ENCODE peak calls at places on chromosome 21, in six cellular contexts. X, K, Q, S, C and I are unnamed samples.

GRCh38 chr21:21464691-21465090 is 466.5 kb downstream of the NCAM2 start:
- DNase-seq in X (no peak), K (no peak), Q (no peak), S (no peak), C (no peak), I (no peak)

GRCh38 chr21:15061747-15062146 is 3.1 kb downstream of the NRIP1 start:
- DNase-seq in X (no peak), K (no peak), Q (no peak), S (no peak), C (no peak), I (no peak)

GRCh38 chr21:31470896-31471694 is 127.0 kb upstream of the TIAM1 start:
- DNase-seq in X (no peak), K (no peak), Q (no peak), S (no peak), C (no peak), I (no peak)

GRCh38 chr21:37342046-37342632 is 24.4 kb upstream of the DYRK1A start:
- DNase-seq in X (no peak), K (no peak), Q (no peak), S (no peak), C (no peak), I (no peak)

GRCh38 chr21:15065381-15066230 is 806 bp upstream of the NRIP1 start:
- DNase-seq in X (peak; percentile 70), K (peak; percentile 65), Q (peak; percentile 64), S (peak; percentile 80), C (no peak), I (peak; percentile 68)

GRCh38 chr21:17818158-17819113 is 720 bp downstream of the C21orf91 start:
- DNase-seq in X (peak; percentile 29), K (no peak), Q (peak; percentile 52), S (peak; percentile 67), C (no peak), I (peak; percentile 34)

GRCh38 chr21:21196848-21197247 is 198.6 kb downstream of the NCAM2 start:
- DNase-seq in X (no peak), K (no peak), Q (no peak), S (no peak), C (no peak), I (no peak)

GRCh38 chr21:30434033-30434631 is 4.1 kb downstream of the KRTAP13-4 start:
- DNase-seq in X (peak; percentile 32), K (no peak), Q (no peak), S (no peak), C (no peak), I (peak; percentile 26)

GRCh38 chr21:40117236-40117635 is 250.0 kb downstream of the PCP4 start:
- DNase-seq in X (no peak), K (no peak), Q (no peak), S (no peak), C (no peak), I (no peak)

GRCh38 chr21:38806942-38807284 is 1.2 kb downstream of the ETS2 start:
- DNase-seq in X (no peak), K (no peak), Q (no peak), S (no peak), C (no peak), I (no peak)

GRCh38 chr21:21436012-21436545 is 437.9 kb downstream of the NCAM2 start:
- DNase-seq in X (no peak), K (no peak), Q (no peak), S (no peak), C (no peak), I (no peak)

GRCh38 chr21:40706161-40706560 is 140.8 kb downstream of the DSCAM start:
- DNase-seq in X (no peak), K (no peak), Q (no peak), S (no peak), C (no peak), I (no peak)

GRCh38 chr21:38794978-38795377 is 10.8 kb upstream of the ETS2 start:
- DNase-seq in X (no peak), K (no peak), Q (no peak), S (peak; percentile 87), C (no peak), I (no peak)

DNA sequence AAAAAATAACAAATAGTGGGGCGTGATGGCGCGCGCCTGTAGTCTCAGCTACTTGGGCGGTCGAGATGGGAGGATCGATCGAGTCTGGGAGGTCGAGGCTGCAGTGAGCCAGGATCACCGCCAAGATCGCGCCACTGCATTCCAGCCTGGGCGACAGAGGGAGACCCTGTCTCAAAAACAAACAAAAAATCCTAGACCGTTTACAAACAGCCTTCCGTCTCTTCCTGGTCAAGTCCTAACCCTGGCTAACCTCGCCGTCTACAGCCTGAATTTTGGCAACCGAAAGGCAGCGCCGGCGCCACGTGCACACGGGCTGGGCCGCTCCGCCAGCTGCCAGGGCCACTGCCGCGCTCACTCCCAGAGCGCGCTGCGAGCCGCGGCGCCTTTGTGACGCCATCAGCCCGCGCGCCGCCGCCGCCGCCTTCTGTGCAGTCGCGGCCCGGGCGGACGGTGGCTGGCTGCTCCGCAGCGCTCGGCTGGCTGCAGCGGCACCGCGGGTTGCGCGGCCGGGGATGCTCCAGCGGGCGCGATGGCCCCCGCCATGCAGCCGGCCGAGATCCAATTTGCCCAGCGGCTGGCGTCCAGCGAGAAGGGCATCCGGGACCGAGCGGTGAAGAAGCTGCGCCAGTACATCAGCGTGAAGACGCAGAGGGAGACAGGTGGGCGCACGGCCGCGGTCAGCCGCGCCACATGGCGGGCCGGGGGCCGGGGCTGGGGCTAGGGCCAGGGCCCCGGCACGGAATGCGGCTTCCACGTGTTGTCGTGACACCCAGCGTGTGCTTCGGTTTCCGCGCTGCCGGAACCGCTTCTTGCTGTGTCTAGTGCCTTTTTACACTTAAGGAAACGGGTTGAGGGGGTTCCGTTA is at the start of the genes HSF2BP and RRP1B:
- DNase-seq in X (peak; percentile 85), K (peak; percentile 71), Q (peak; percentile 69), S (peak; percentile 88), C (peak; percentile 93), I (peak; percentile 88)
- TF ChIP-seq POLR2A in X (peak; percentile 67), K (peak; percentile 75), Q (no peak), S (peak; percentile 24), C (peak; percentile 94), I (no peak)

DNA sequence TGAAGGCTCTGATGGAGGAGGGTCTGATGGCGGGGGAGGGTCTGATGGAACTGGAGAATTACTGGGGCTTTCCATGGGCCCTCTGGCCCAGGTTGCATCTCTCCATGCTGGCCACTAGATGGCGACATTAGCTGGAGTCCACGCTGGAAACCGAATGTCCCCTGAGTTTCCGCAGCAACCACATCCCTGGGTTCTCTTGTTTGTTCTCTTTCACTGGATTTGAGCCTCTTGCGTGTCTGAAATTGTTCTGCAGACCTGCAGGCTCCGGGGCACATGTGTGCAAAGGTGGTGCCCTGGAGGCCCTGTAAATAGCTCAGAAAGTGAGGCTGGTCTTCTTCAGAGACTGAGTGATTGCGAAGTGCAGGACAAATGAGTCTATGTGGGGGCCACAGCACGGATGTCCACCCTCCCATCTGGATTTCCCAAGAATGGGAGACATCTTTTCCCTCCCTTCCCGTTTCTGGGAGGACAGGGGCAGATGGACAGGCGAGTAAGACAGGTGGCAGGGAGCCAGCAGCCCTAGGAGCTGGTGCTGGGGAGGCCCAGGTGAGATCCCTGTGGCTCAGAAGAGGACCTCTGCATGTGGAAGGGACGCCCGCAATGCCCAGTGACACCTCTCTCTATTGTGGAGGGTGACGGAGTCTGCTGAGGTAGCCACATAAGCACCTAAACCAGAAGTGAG is 73.2 kb upstream of the ABCG1 start:
- DNase-seq in X (peak; percentile 66), K (no peak), Q (peak; percentile 57), S (peak; percentile 67), C (peak; percentile 81), I (peak; percentile 59)
- TF ChIP-seq POLR2A in X (no peak), K (no peak), Q (no peak), S (no peak), C (no peak), I (no peak)

DNA sequence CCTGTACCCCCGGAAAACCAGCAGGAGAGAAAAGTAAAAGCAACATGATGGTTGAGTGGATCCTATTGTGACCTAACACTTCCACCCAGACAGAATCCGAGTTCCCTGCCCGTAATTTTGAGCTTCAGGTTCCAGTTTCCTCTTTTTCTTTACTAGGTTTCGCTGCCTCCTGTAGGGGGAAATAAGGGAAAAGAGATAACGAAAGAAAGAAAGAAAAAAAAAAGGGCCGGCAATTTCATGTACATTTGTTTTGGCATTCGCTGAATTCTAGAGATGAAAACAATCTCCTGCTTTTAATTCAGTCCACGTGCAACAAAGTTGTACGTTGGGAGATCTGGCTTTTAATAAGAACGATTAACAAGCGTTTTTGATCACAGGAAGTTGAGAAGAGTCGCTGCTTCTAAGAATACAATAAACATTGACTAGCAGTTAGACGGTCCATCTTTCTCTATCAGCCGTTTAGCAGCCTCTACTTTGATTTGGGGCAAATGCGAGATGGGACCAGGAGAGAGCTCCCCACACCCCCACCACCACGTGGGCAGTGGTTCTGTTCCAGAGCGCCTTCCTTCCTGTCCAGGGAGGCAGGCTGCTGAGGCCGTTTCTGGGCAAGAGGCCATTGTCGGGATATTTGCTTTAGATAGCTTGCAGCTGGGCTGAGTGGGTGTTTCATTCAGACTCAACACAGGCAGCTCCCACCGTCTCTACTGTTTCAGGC is 155.9 kb upstream of the RUNX1 start:
- DNase-seq in X (peak; percentile 83), K (peak; percentile 34), Q (no peak), S (no peak), C (no peak), I (peak; percentile 90)
- TF ChIP-seq POLR2A in X (no peak), K (no peak), Q (no peak), S (no peak), C (no peak), I (no peak)

DNA sequence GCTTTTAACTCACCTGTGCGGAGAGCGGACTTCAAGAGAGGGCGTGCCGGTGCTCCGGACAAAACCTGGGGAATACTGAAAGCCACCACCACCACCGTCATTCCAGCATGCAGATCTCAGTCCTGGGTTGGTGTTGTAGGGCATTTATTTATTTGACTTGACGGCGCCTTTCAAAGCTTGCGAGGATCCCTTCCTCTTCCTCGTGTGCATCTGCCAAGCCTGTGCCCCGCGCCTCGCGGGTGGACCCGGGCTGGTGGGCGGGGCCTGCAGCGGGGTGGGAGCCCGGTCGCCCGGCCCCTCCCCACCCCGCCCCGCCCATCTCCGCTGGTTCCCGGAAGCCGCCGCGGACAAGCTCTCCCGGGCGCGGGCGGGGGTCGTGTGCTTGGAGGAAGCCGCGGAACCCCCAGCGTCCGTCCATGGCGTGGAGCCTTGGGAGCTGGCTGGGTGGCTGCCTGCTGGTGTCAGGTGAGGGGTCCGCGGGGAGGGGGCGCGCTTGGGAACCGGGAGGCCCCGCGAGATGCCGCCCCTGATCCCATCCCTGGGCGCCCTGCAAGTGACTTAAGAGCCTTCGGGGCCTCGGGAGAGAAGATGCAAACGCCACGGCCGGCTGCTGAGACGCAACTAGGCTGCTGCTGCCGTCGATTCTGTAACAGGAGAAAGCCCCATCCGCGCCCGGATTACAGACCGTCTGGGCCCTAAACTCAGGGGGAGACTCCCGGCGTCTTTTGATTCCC is at the start of gene IL10RB:
- DNase-seq in X (peak; percentile 70), K (peak; percentile 58), Q (peak; percentile 57), S (peak; percentile 91), C (peak; percentile 74), I (peak; percentile 78)
- TF ChIP-seq POLR2A in X (peak; percentile 52), K (peak; percentile 52), Q (no peak), S (peak; percentile 88), C (peak; percentile 66), I (no peak)

DNA sequence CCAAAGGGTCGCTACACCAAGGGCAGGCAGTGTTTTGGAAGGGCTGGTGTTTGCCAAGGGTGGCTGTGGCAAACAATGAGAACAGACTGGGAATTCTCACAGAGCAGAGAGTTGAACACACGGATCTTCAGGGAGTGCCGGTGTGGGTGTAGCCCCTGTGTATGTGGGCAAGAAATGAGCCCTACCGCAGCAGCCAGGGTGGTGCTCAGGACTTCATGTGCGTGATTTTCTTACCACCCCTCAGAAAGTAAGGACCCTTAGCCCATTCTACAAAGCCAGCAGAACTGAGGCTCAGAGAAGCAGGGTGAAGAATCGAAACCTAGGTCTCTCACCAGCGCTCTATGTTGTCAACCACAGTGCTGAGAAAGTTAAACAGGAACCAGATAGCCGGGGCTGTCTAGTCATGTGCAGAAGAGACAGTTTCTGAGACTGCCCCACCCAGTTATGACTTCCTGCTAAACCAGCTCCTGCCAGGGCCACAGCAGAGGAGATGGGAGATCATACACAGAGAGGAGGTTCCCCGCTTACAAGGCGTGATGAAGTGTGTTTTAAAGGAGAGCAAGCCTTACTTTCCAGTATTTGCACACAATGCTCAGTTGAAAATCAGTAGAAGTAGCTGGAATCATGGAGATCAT is 21.9 kb upstream of the MORC3 start:
- DNase-seq in X (peak; percentile 35), K (no peak), Q (peak; percentile 59), S (peak; percentile 68), C (peak; percentile 71), I (peak; percentile 56)
- TF ChIP-seq POLR2A in X (no peak), K (peak; percentile 37), Q (no peak), S (peak; percentile 14), C (peak; percentile 65), I (no peak)